ENCODE peak calls at places on chromosomes 13 and 19, in ten cellular contexts. Y is CD8-positive, alpha-beta memory T cell; Q is sigmoid colon; G is lung; E is CD8-positive, alpha-beta T cell; X is left ventricle myocardium inferior; J is tibial nerve; M is mammary epithelial cell; U is testis; W is SK-N-SH. A is an unnamed sample.

GRCh38 chr19:28307460-28307859 is 905.5 kb downstream of the UQCRFS1 start:
- DNase-seq in Y (no peak), Q (no peak), G (no peak), E (no peak), X (no peak), J (no peak), M (no peak), U (no peak), W (no peak), A (no peak)

GRCh38 chr13:74867460-74867859 is 614.5 kb downstream of the TBC1D4 start:
- DNase-seq in Y (no peak), Q (no peak), G (no peak), E (no peak), X (no peak), J (no peak), M (peak), U (no peak), W (no peak), A (peak)

GRCh38 chr13:46496086-46496485 is 56.9 kb upstream of the LRCH1 start:
- DNase-seq in Y (no peak), Q (no peak), G (no peak), E (no peak), X (no peak), J (no peak), M (no peak), U (no peak), W (no peak), A (no peak)

GRCh38 chr13:73069206-73069815 is 10.5 kb downstream of the KLF5 start:
- DNase-seq in Y (no peak), Q (no peak), G (no peak), E (no peak), X (no peak), J (no peak), M (no peak), U (no peak), W (no peak), A (no peak)

GRCh38 chr19:16168465-16169081 is 4.8 kb downstream of the CIB3 start:
- DNase-seq in Y (no peak), Q (no peak), G (no peak), E (no peak), X (no peak), J (no peak), M (peak), U (no peak), W (no peak), A (peak)

GRCh38 chr13:57264965-57265364 is 98.0 kb downstream of the PRR20E start:
- DNase-seq in Y (no peak), Q (no peak), G (no peak), E (no peak), X (no peak), J (no peak), M (no peak), U (no peak), W (no peak), A (no peak)

GRCh38 chr13:75258159-75258782 is 223.7 kb downstream of the TBC1D4 start:
- DNase-seq in Y (no peak), Q (no peak), G (no peak), E (no peak), X (no peak), J (no peak), M (peak), U (no peak), W (peak), A (no peak)

GRCh38 chr13:71602327-71602726 is 264.7 kb downstream of the DACH1 start:
- DNase-seq in Y (no peak), Q (no peak), G (no peak), E (no peak), X (no peak), J (no peak), M (no peak), U (no peak), W (no peak), A (no peak)

GRCh38 chr19:54035215-54036178 is 28.2 kb downstream of the VSTM1 start:
- DNase-seq in Y (no peak), Q (no peak), G (no peak), E (no peak), X (no peak), J (no peak), M (peak), U (no peak), W (no peak), A (peak)

GRCh38 chr19:1062387-1063029 is 4.5 kb upstream of the ARHGAP45 start:
- DNase-seq in Y (peak), Q (no peak), G (no peak), E (no peak), X (no peak), J (no peak), M (no peak), U (no peak), W (peak), A (no peak)

GRCh38 chr19:1060689-1061088 is 6.3 kb upstream of the ARHGAP45 start:
- DNase-seq in Y (no peak), Q (no peak), G (no peak), E (no peak), X (no peak), J (no peak), M (no peak), U (no peak), W (no peak), A (no peak)

GRCh38 chr19:1063030-1063908 is 3.7 kb upstream of the ARHGAP45 start:
- DNase-seq in Y (peak), Q (no peak), G (no peak), E (no peak), X (no peak), J (no peak), M (no peak), U (peak), W (peak), A (no peak)

GRCh38 chr19:1063909-1064660 is 2.9 kb upstream of the ARHGAP45 start:
- DNase-seq in Y (peak), Q (no peak), G (no peak), E (no peak), X (no peak), J (no peak), M (no peak), U (no peak), W (no peak), A (no peak)

DNA sequence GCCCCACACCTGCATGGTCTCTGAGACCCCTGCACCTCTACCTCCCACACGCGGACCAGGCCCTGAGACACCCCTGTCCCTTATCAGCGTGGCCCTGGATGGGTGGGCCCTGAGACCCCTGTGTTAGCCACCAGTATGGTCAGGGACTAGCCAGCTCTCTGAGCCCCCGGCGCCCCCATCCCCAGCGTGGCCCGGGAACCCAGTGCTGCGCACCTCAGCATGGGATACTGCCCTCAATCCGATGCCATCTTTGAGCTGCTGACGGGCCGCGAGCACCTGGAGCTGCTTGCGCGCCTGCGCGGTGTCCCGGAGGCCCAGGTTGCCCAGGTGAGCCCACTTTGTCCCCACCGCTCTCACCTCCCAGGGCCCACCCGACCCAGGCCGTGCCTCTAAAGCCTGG is 5.0 kb upstream of the ARHGAP45 start:
- DNase-seq in Y (peak), Q (no peak), G (no peak), E (no peak), X (no peak), J (no peak), M (no peak), U (no peak), W (no peak), A (no peak)
- H3K4me3 ChIP-seq in Y (no peak), Q (no peak), G (no peak), E (no peak), X (no peak), J (no peak), M (no peak), U (no peak), W (no peak), A (no peak)

DNA sequence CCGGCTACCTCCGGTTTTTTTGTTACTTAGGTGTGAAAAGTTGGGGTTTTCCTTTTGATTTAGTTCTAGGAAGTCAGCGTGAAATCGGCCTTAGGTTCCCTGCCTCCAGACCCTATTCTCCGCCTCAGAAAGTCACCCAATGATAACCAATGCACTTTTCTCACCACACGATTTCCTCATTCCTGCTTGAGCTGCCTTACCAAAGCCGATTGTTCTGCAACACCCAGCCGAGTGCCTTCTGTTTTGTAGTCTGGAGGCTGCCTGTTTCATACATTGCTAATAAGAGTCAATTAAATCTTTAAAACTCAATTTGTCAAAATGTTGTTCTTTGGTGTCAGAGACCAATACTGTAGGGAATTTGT is 39.7 kb downstream of the GJA3 start:
- DNase-seq in Y (no peak), Q (no peak), G (no peak), E (no peak), X (no peak), J (no peak), M (no peak), U (no peak), W (no peak), A (no peak)
- H3K27ac ChIP-seq in Y (peak), Q (peak), G (no peak), E (no peak), X (no peak), J (peak), M (no peak), U (peak), W (no peak), A (no peak)

GRCh38 chr19:708154-709141 is at the start of gene PALM:
- DNase-seq in Y (no peak), Q (peak), G (no peak), E (no peak), X (peak), J (no peak), M (no peak), U (no peak), W (peak), A (no peak)

GRCh38 chr19:711224-711623 is 2.5 kb downstream of the PALM start:
- DNase-seq in Y (no peak), Q (no peak), G (no peak), E (no peak), X (no peak), J (no peak), M (no peak), U (no peak), W (no peak), A (no peak)

GRCh38 chr19:709196-709964 is 645 bp downstream of the PALM start:
- DNase-seq in Y (no peak), Q (no peak), G (no peak), E (no peak), X (no peak), J (no peak), M (no peak), U (no peak), W (peak), A (no peak)

GRCh38 chr19:709965-710714 is 1.4 kb downstream of the PALM start:
- DNase-seq in Y (no peak), Q (peak), G (no peak), E (no peak), X (peak), J (peak), M (no peak), U (peak), W (peak), A (no peak)

GRCh38 chr19:710767-711166 is 2.0 kb downstream of the PALM start:
- DNase-seq in Y (no peak), Q (no peak), G (no peak), E (no peak), X (peak), J (no peak), M (no peak), U (no peak), W (no peak), A (no peak)
- H3K4me3 ChIP-seq in Y (no peak), Q (peak), G (no peak), E (no peak), X (peak), J (peak), M (no peak), U (no peak), W (no peak), A (no peak)

GRCh38 chr13:83377486-83377885 is 504.8 kb downstream of the SLITRK1 start:
- DNase-seq in Y (no peak), Q (no peak), G (no peak), E (no peak), X (no peak), J (no peak), M (no peak), U (no peak), W (no peak), A (peak)

DNA sequence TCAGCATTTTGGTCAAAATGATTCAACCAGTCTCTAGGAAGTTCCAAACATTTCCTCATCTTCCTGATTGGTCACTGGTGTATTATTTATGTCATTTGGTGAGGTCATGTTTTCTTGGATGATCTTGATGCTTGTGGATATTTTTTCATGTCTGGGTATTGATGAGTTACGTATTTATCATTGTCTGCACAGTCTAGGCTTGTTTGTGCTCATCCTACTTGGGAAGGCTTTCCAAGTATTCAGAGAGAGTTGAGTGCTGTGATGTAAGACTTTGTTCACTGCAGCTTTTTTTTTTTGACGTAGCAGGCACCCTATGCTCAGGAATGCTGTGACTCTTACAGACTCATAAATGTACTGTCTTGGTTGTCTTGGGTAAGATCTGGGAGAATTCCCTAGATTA is 509.5 kb downstream of the SLITRK1 start:
- DNase-seq in Y (no peak), Q (no peak), G (no peak), E (no peak), X (no peak), J (no peak), M (peak), U (no peak), W (no peak), A (no peak)
- H3K27ac ChIP-seq in Y (no peak), Q (no peak), G (no peak), E (no peak), X (no peak), J (no peak), M (no peak), U (no peak), W (no peak), A (no peak)